ENCODE peak calls at places on chromosomes 6 and 20, in nine cellular contexts. X, B, P, C, E, Y, F, T and R are unnamed samples.
A peak's percentile ranks its signal among the peaks of the same experiment; 100 is the strongest.

GRCh38 chr6:128919412-128919811 is 36.5 kb downstream of the LAMA2 start:
- DNase-seq in C (peak; percentile 33), T (no peak), F (no peak), E (no peak), Y (peak; percentile 88), B (no peak), X (no peak), P (no peak), R (no peak)

GRCh38 chr6:43773050-43773956 is 3.3 kb downstream of the VEGFA start:
- DNase-seq in Y (peak; percentile 63), B (peak; percentile 36), T (no peak), F (peak; percentile 68), C (peak; percentile 17), X (peak; percentile 87), P (peak; percentile 83), E (peak; percentile 85), R (no peak)

GRCh38 chr6:162852810-162853577 is 125.2 kb downstream of the PACRG start:
- DNase-seq in E (no peak), B (no peak), T (no peak), Y (no peak), X (no peak), C (no peak), F (no peak), P (no peak), R (no peak)

GRCh38 chr6:105688573-105688972 is 285.7 kb upstream of the PREP start:
- DNase-seq in T (no peak), Y (no peak), B (no peak), E (no peak), X (no peak), C (no peak), F (no peak), P (no peak), R (no peak)

GRCh38 chr6:37110455-37111155 is 59.3 kb upstream of the PIM1 start:
- DNase-seq in F (no peak), E (no peak), C (no peak), X (no peak), Y (peak; percentile 59), P (no peak), T (no peak), B (no peak), R (no peak)

GRCh38 chr6:15322781-15323536 is 77.1 kb downstream of the JARID2 start:
- DNase-seq in T (no peak), P (no peak), X (no peak), E (no peak), C (peak; percentile 66), B (no peak), Y (peak; percentile 40), F (no peak), R (peak; percentile 80)

GRCh38 chr6:121443953-121444590 is 8.6 kb downstream of the GJA1 start:
- DNase-seq in B (no peak), P (no peak), Y (peak; percentile 45), C (no peak), X (no peak), F (no peak), T (no peak), E (no peak), R (no peak)

GRCh38 chr6:107674995-107675738 is 148.9 kb downstream of the SCML4 start:
- DNase-seq in T (peak; percentile 81), B (peak; percentile 85), P (peak; percentile 95), C (peak; percentile 83), E (peak; percentile 97), F (peak; percentile 86), Y (peak; percentile 85), X (peak; percentile 83), R (peak; percentile 70)

GRCh38 chr6:34573567-34574183 is 17.5 kb upstream of the SPDEF start:
- DNase-seq in B (no peak), T (no peak), F (no peak), C (no peak), X (no peak), P (no peak), Y (no peak), E (no peak), R (no peak)

GRCh38 chr6:155224031-155224451 is 39.8 kb upstream of the CLDN20 start:
- DNase-seq in B (no peak), C (peak; percentile 93), E (no peak), X (peak; percentile 78), P (no peak), T (peak; percentile 7), Y (peak; percentile 88), F (no peak), R (peak; percentile 62)

GRCh38 chr6:129486333-129486732 is 223.6 kb downstream of the ARHGAP18 start:
- DNase-seq in B (no peak), F (no peak), C (peak; percentile 53), E (no peak), Y (no peak), T (no peak), X (no peak), P (no peak), R (no peak)

GRCh38 chr20:12345978-12346377 is 428.3 kb downstream of the BTBD3 start:
- DNase-seq in Y (no peak), P (no peak), C (no peak), B (no peak), T (no peak), F (no peak), X (no peak), E (no peak), R (no peak)

GRCh38 chr20:252801-253200 is 4.7 kb upstream of the DEFB132 start:
- DNase-seq in C (no peak), F (no peak), B (no peak), T (no peak), E (no peak), X (no peak), P (no peak), Y (no peak), R (no peak)

GRCh38 chr6:143680157-143680556 is 2.4 kb downstream of the PHACTR2 start:
- DNase-seq in X (no peak), F (no peak), Y (no peak), T (no peak), C (no peak), P (no peak), E (no peak), B (no peak), R (no peak)
- H3K4me3 ChIP-seq in X (no peak overlapping the region), F (no peak overlapping the region), Y (peak overlapping the region; percentile 71), T (no peak overlapping the region), C (peak overlapping the region; percentile 77), P (no peak overlapping the region), E (no peak overlapping the region), B (no peak overlapping the region), R (no peak overlapping the region)

DNA sequence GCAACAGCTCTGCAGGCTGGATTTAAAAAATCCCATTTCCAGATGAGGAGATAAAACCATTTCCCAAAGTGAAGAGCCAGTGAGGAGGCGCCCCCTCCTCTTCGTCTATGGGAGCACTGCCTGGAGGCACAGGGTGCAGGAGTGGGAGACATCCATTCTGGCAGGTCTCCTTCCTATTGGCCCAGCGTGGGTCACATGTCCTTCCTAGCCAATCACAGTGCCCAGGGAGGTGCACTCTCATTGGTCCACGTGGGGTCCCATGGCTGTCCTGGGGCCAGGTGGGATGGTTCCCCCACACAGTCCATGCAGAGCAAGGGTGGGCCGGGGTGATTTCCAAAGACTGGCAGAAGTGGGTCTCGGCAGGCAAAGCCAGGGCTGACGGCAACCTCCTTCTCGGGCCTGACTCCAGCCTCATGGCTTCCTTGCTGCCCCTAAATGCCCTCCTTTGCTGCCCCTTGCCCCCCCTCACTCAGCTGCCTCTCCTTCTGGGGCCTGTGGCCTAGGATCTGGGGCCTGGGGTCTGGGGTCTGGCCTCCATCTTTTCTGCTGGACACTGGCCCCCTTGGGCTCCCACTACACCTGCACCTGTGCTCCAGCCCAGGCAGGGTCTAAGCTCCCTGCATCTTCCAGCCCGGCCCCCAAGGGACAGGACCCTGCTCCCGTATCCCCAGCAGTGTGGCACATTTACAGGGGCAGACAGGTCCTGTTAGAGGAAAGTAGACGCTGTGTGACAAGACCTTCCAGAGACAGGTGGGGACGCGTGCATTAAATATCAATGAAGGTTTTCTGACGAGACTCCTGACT is 231.7 kb downstream of the TAF4 start:
- DNase-seq in C (no peak), Y (no peak), X (no peak), F (no peak), B (no peak), P (no peak), T (no peak), E (peak; percentile 47), R (no peak)
- H3K4me3 ChIP-seq in C (no peak overlapping the region), Y (no peak overlapping the region), X (no peak overlapping the region), F (no peak overlapping the region), B (no peak overlapping the region), P (no peak overlapping the region), T (no peak overlapping the region), E (no peak overlapping the region), R (no peak overlapping the region)

GRCh38 chr6:396126-396520 is 4.6 kb downstream of the IRF4 start:
- DNase-seq in C (no peak), B (no peak), T (no peak), F (no peak), Y (no peak), X (no peak), E (no peak), P (no peak), R (no peak)

GRCh38 chr6:395432-396125 is 4.0 kb downstream of the IRF4 start:
- DNase-seq in T (no peak), C (no peak), X (no peak), P (no peak), E (no peak), F (no peak), B (no peak), Y (no peak), R (no peak)

GRCh38 chr6:393391-394221 is 2.1 kb downstream of the IRF4 start:
- DNase-seq in X (no peak), F (no peak), P (peak; percentile 54), Y (no peak), E (peak; percentile 81), C (no peak), T (no peak), B (no peak), R (no peak)

GRCh38 chr6:392441-393390 is 1.2 kb downstream of the IRF4 start:
- DNase-seq in P (peak; percentile 59), X (no peak), B (no peak), F (no peak), T (no peak), Y (peak; percentile 8), E (peak; percentile 86), C (no peak), R (no peak)

DNA sequence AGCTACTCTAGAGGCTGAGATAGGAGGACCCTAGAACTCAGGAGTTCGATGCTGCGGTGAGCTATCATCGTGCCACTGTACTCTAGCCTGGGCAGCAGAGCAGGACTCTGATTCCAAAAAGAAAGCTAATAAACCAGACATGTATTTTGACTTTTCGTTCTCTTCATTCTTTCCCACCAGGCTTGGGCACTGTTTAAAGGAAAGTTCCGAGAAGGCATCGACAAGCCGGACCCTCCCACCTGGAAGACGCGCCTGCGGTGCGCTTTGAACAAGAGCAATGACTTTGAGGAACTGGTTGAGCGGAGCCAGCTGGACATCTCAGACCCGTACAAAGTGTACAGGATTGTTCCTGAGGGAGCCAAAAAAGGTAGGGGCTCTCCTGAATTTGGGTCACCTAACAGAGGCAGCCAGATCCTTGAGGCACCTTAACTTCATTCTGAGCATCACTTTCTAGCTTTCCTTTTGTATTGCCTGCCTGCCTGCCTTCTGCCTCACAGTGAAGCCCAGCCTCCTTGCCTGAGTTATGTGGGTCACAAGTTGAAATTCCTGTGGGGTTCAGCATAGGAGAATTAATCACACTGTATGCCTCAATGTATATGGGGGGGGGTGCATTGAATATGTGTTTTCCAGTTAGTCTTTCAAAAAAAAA is 3.2 kb downstream of the IRF4 start:
- DNase-seq in X (no peak), T (no peak), Y (no peak), F (no peak), B (no peak), P (no peak), E (no peak), C (no peak), R (no peak)
- H3K4me3 ChIP-seq in X (no peak overlapping the region), T (no peak overlapping the region), Y (no peak overlapping the region), F (no peak overlapping the region), B (no peak overlapping the region), P (no peak overlapping the region), E (no peak overlapping the region), C (no peak overlapping the region), R (no peak overlapping the region)

GRCh38 chr20:35768731-35769664 is 2.8 kb upstream of the PHF20 start:
- DNase-seq in T (no peak), E (peak; percentile 92), Y (peak; percentile 99), C (peak; percentile 96), F (peak; percentile 98), X (peak; percentile 67), B (peak; percentile 60), P (peak; percentile 79), R (peak; percentile 87)
- H3K4me3 ChIP-seq in T (peak overlapping the region; percentile 23), E (no peak overlapping the region), Y (no peak overlapping the region), C (no peak overlapping the region), F (no peak overlapping the region), X (no peak overlapping the region), B (no peak overlapping the region), P (no peak overlapping the region), R (no peak overlapping the region)